ENCODE peak calls at places on chromosomes 12 and 14, in five cellular contexts. Y is left lung, C is transverse colon, U is left ventricle myocardium inferior, P is tibial nerve. A is an unnamed sample.

GRCh38 chr12:106760184-106760531 is 14.3 kb upstream of the RIC8B start:
- DNase-seq in Y (no peak), C (peak; percentile 31), U (no peak), P (no peak), A (peak; percentile 73)

GRCh38 chr12:115466076-115466475 is 782.1 kb upstream of the TBX3 start:
- DNase-seq in Y (no peak), C (no peak), U (no peak), P (no peak), A (no peak)

GRCh38 chr14:103123128-103123633 is at the start of gene TNFAIP2:
- DNase-seq in Y (peak; percentile 93), C (peak; percentile 55), U (peak; percentile 79), P (peak; percentile 44), A (peak; percentile 78)

GRCh38 chr12:14756331-14757143 is 46.7 kb downstream of the WBP11 start:
- DNase-seq in Y (no peak), C (no peak), U (no peak), P (no peak), A (no peak)

GRCh38 chr14:96805906-96806305 is 8.7 kb downstream of the VRK1 start:
- DNase-seq in Y (no peak), C (peak; percentile 60), U (peak; percentile 20), P (no peak), A (no peak)

GRCh38 chr12:19971396-19971802 is 396.9 kb upstream of the PDE3A start:
- DNase-seq in Y (no peak), C (no peak), U (no peak), P (no peak), A (no peak)

GRCh38 chr14:89660183-89660582 is 243.2 kb upstream of the FOXN3 start:
- DNase-seq in Y (no peak), C (no peak), U (no peak), P (no peak), A (no peak)

GRCh38 chr12:94437303-94437702 is 22.4 kb downstream of the CEP83 start:
- DNase-seq in Y (no peak), C (no peak), U (no peak), P (no peak), A (no peak)

GRCh38 chr12:65119063-65119462 is 2.0 kb downstream of the WIF1 start:
- DNase-seq in Y (no peak), C (no peak), U (no peak), P (no peak), A (no peak)

GRCh38 chr12:86710110-86710509 is 453.9 kb upstream of the MGAT4C start:
- DNase-seq in Y (no peak), C (no peak), U (no peak), P (no peak), A (no peak)

GRCh38 chr12:103928736-103929050 is 1.5 kb upstream of the HSP90B1 start:
- DNase-seq in Y (peak; percentile 36), C (peak; percentile 70), U (peak; percentile 24), P (no peak), A (no peak)

GRCh38 chr12:71685312-71685906 is 473 bp upstream of the TMEM19 start:
- DNase-seq in Y (no peak), C (peak; percentile 14), U (no peak), P (no peak), A (no peak)

GRCh38 chr14:21106506-21107359 is 5.9 kb downstream of the TMEM253 start:
- DNase-seq in Y (peak; percentile 87), C (peak; percentile 88), U (peak; percentile 83), P (peak; percentile 79), A (peak; percentile 87)
- H3K27ac ChIP-seq in Y (peak overlapping the region; percentile 98), C (peak overlapping the region; percentile 48), U (peak overlapping the region; percentile 99), P (peak overlapping the region; percentile 99), A (peak overlapping the region; percentile 40)

GRCh38 chr14:90807060-90807459 is 9.2 kb downstream of the TTC7B start:
- DNase-seq in Y (no peak), C (no peak), U (no peak), P (no peak), A (no peak)

GRCh38 chr14:90805662-90806548 is 10.3 kb downstream of the TTC7B start:
- DNase-seq in Y (no peak), C (no peak), U (peak; percentile 45), P (no peak), A (no peak)

GRCh38 chr14:90803249-90803648 is 13.0 kb downstream of the TTC7B start:
- DNase-seq in Y (no peak), C (no peak), U (no peak), P (no peak), A (no peak)

GRCh38 chr14:90804776-90805391 is 11.3 kb downstream of the TTC7B start:
- DNase-seq in Y (no peak), C (no peak), U (no peak), P (no peak), A (no peak)

GRCh38 chr14:90804292-90804671 is 11.9 kb downstream of the TTC7B start:
- DNase-seq in Y (no peak), C (no peak), U (no peak), P (no peak), A (no peak)
- H3K27ac ChIP-seq in Y (peak overlapping the region; percentile 48), C (no peak overlapping the region), U (peak overlapping the region; percentile 62), P (peak overlapping the region; percentile 3), A (no peak overlapping the region)

DNA sequence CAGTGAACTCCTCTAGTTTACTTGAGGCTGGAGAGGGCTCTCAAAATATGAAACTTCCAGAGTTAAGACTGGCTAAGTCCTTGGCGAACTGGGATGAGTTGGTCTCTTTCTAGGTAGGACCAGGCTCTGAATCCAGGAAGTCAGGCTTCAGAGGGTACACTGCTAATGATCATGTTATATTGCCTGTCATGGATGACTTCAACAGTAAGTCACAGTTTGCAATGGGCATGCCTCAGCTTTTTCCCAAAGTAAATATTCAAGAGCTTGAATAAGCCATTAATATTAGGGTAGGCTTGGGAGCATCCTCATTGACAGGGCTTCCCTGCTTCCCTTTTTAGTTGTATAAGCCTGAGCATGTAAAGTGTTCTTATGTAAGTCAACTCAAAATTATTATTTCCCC is 61.7 kb upstream of the PTHLH start:
- DNase-seq in Y (no peak), C (no peak), U (no peak), P (no peak), A (no peak)
- H3K27ac ChIP-seq in Y (no peak overlapping the region), C (no peak overlapping the region), U (no peak overlapping the region), P (no peak overlapping the region), A (no peak overlapping the region)

GRCh38 chr14:39318574-39318973 is 84.9 kb downstream of the MIA2 start:
- DNase-seq in Y (no peak), C (no peak), U (no peak), P (no peak), A (no peak)

GRCh38 chr14:39320318-39320717 is 86.6 kb downstream of the MIA2 start:
- DNase-seq in Y (no peak), C (no peak), U (no peak), P (no peak), A (no peak)

GRCh38 chr14:39310071-39310470 is 76.4 kb downstream of the MIA2 start:
- DNase-seq in Y (no peak), C (no peak), U (no peak), P (no peak), A (no peak)

GRCh38 chr14:39316844-39317553 is 83.3 kb downstream of the MIA2 start:
- DNase-seq in Y (no peak), C (no peak), U (no peak), P (no peak), A (no peak)

DNA sequence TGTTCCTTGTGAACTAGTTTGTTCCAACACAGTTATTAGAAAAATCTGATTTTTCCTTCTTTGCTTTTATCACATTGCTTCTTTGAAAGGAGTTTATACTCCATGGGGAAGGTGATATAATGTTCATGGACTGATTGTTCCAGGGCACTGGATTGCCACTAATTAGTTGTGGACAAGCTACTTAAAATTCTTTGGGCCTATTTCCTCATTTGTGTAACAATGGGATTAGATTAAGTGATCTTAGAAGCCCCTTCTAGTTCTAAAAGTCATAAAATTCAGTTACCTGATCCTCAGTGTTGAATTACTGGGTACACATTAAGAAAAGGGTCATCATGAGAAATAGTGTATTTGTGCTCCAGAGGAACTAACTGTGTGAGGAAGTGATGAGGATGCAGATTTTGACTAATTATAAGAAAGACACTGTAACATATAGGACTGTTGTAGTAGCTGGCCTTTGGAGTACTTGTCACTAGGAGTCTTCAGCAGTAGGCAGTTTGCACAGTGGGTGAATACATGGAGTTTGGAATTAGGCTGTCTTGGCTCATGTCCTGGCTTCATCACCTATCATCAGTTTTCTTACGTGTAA is 82.2 kb downstream of the MIA2 start:
- DNase-seq in Y (no peak), C (no peak), U (no peak), P (no peak), A (no peak)
- H3K27ac ChIP-seq in Y (no peak overlapping the region), C (no peak overlapping the region), U (no peak overlapping the region), P (no peak overlapping the region), A (no peak overlapping the region)

GRCh38 chr14:60253649-60254048 is 4.6 kb downstream of the PPM1A start:
- DNase-seq in Y (no peak), C (no peak), U (no peak), P (no peak), A (no peak)
- H3K27ac ChIP-seq in Y (no peak overlapping the region), C (peak overlapping the region; percentile 61), U (no peak overlapping the region), P (no peak overlapping the region), A (no peak overlapping the region)

GRCh38 chr12:53042607-53043454 is 7.0 kb upstream of the TNS2 start:
- DNase-seq in Y (no peak), C (no peak), U (no peak), P (no peak), A (no peak)
- H3K27ac ChIP-seq in Y (no peak overlapping the region), C (no peak overlapping the region), U (peak overlapping the region; percentile 100), P (peak overlapping the region; percentile 99), A (no peak overlapping the region)

GRCh38 chr14:68652433-68652690 is 140.5 kb downstream of the ZFP36L1 start:
- DNase-seq in Y (no peak), C (no peak), U (no peak), P (no peak), A (no peak)

GRCh38 chr14:68650403-68650994 is 142.4 kb downstream of the ZFP36L1 start:
- DNase-seq in Y (no peak), C (no peak), U (no peak), P (no peak), A (no peak)

GRCh38 chr14:68649461-68650189 is 143.2 kb downstream of the ZFP36L1 start:
- DNase-seq in Y (no peak), C (no peak), U (no peak), P (no peak), A (no peak)

GRCh38 chr14:68651652-68652432 is 141.0 kb downstream of the ZFP36L1 start:
- DNase-seq in Y (no peak), C (no peak), U (no peak), P (no peak), A (no peak)

GRCh38 chr14:68651075-68651474 is 141.8 kb downstream of the ZFP36L1 start:
- DNase-seq in Y (no peak), C (no peak), U (no peak), P (no peak), A (no peak)
- H3K27ac ChIP-seq in Y (no peak overlapping the region), C (peak overlapping the region; percentile 76), U (peak overlapping the region; percentile 55), P (no peak overlapping the region), A (no peak overlapping the region)

A was measured in HL-60.